ENCODE peak calls at places on chromosomes 7 and 10, in ten cellular contexts. I is spleen, K is uterus, Z is testis, G is GM12878, S is gastrocnemius medialis, C is adrenal gland, J is heart left ventricle, Q is right lobe of liver, X is IMR-90. D is an unnamed sample.

GRCh38 chr10:86346794-86347665 is 19.6 kb downstream of the GRID1 start:
- DNase-seq in S (no peak), Q (no peak), C (no peak), K (no peak), G (no peak), I (peak; percentile 57), Z (no peak), J (no peak), X (no peak), D (no peak)

GRCh38 chr7:66263936-66264335 is 58.8 kb downstream of the TPST1 start:
- DNase-seq in Z (no peak), C (no peak), G (no peak), J (no peak), K (no peak), I (no peak), X (no peak), Q (no peak), S (no peak), D (no peak)

GRCh38 chr7:73879977-73880681 is 19.2 kb downstream of the TMEM270 start:
- DNase-seq in S (no peak), Q (peak; percentile 79), I (no peak), C (peak; percentile 33), J (peak; percentile 71), G (no peak), X (peak; percentile 53), K (no peak), Z (no peak), D (no peak)

GRCh38 chr7:130127404-130128395 is 57.4 kb downstream of the KLHDC10 start:
- DNase-seq in C (no peak), G (no peak), Q (no peak), X (peak; percentile 44), Z (no peak), K (no peak), J (no peak), I (no peak), S (no peak), D (no peak)

GRCh38 chr7:99331002-99331401 is 5.3 kb downstream of the ARPC1A start:
- DNase-seq in Q (no peak), C (no peak), J (no peak), K (no peak), X (no peak), I (no peak), Z (no peak), G (no peak), S (no peak), D (no peak)

GRCh38 chr10:117441812-117442443 is 66.7 kb upstream of the PDZD8 start:
- DNase-seq in G (no peak), C (peak; percentile 24), K (no peak), S (no peak), Q (no peak), Z (no peak), I (peak; percentile 75), J (no peak), X (no peak), D (no peak)

GRCh38 chr7:69786707-69787395 is 188.6 kb downstream of the AUTS2 start:
- DNase-seq in Z (no peak), I (no peak), Q (no peak), S (no peak), X (no peak), G (no peak), C (no peak), J (no peak), K (no peak), D (no peak)

GRCh38 chr7:23315366-23315765 is 16.2 kb downstream of the MALSU1 start:
- DNase-seq in X (no peak), J (no peak), K (no peak), S (no peak), Q (no peak), C (no peak), Z (no peak), G (no peak), I (no peak), D (no peak)

GRCh38 chr10:103879409-103879808 is 24.0 kb upstream of the SH3PXD2A start:
- DNase-seq in X (no peak), Z (no peak), K (no peak), J (no peak), Q (no peak), G (no peak), S (no peak), I (no peak), C (no peak), D (no peak)

GRCh38 chr10:103882285-103883007 is 27.1 kb upstream of the SH3PXD2A start:
- DNase-seq in J (no peak), Q (no peak), I (no peak), K (no peak), C (peak; percentile 67), Z (no peak), S (no peak), G (no peak), X (no peak), D (no peak)

GRCh38 chr10:103879831-103880230 is 24.5 kb upstream of the SH3PXD2A start:
- DNase-seq in S (no peak), Z (no peak), Q (no peak), K (no peak), X (no peak), G (no peak), I (no peak), C (no peak), J (no peak), D (no peak)

GRCh38 chr10:103884681-103885139 is 29.3 kb upstream of the SH3PXD2A start:
- DNase-seq in Q (no peak), G (no peak), X (peak; percentile 60), J (no peak), K (no peak), C (peak; percentile 54), Z (peak; percentile 50), S (no peak), I (no peak), D (peak; percentile 30)

GRCh38 chr10:103881420-103882284 is 26.3 kb upstream of the SH3PXD2A start:
- DNase-seq in J (peak; percentile 63), C (no peak), G (no peak), Z (no peak), Q (no peak), X (no peak), S (peak; percentile 49), I (no peak), K (no peak), D (peak; percentile 57)
- H3K36me3 ChIP-seq in J (peaks cover 74% of the 10 kb centered on the region), C (peaks cover 44% of the 10 kb centered on the region), G (peaks cover 17% of the 10 kb centered on the region), Z (no peaks in the 10 kb centered on the region), Q (no peaks in the 10 kb centered on the region), X (peaks cover 15% of the 10 kb centered on the region), S (peaks cover 44% of the 10 kb centered on the region), I (peaks cover 55% of the 10 kb centered on the region), K (no peaks in the 10 kb centered on the region), D (no peaks in the 10 kb centered on the region)

GRCh38 chr10:1362589-1363465 is 306.6 kb downstream of the WDR37 start:
- DNase-seq in C (no peak), I (no peak), J (no peak), Q (no peak), X (no peak), S (no peak), Z (no peak), K (no peak), G (no peak), D (no peak)

GRCh38 chr10:1365540-1366082 is 309.4 kb downstream of the WDR37 start:
- DNase-seq in X (no peak), I (no peak), Q (no peak), C (no peak), G (no peak), Z (no peak), K (no peak), S (no peak), J (no peak), D (no peak)

GRCh38 chr10:1363466-1364121 is 307.4 kb downstream of the WDR37 start:
- DNase-seq in S (no peak), Z (no peak), K (no peak), I (peak; percentile 63), Q (no peak), C (no peak), J (no peak), G (no peak), X (no peak), D (no peak)

GRCh38 chr10:1366277-1366676 is 310.1 kb downstream of the WDR37 start:
- DNase-seq in I (no peak), K (no peak), Z (no peak), S (no peak), G (no peak), C (no peak), J (no peak), X (no peak), Q (no peak), D (no peak)

DNA sequence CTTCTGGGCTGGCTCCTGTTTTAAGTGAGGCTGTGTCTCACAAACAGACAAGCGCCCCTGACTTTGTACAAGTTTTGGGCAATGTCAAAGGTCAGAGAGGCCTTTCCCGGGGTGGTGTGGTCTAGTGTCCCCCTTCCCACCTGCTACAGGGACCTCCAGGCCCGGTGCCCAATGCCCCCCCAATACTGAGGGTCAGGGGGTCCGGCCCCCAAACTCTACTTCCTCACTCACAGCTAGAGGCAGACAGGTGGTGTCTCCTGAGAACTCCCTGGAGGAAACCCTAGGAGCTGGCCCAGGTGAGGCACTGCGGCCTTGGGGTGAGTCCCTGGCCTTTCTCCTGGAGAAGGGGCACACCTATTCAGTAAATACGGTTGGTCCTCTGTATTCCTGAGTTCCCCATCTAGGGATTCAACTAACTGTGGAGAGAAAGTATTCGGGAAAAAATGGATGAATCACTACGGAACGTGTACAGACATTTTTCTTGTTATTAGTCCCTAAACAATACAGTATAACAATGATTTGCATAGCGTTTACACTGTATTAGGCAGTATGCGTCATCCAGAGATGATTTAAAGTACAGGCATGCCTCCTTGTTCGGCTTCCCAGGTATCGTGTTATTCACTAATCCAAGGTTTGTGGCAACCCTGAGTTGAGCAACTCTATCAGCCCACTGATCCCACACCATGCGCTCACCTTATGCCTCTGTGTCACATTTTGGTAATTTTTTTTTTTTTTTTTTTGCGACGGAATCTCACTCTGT is 308.1 kb downstream of the WDR37 start:
- DNase-seq in K (no peak), J (no peak), Q (no peak), C (no peak), G (no peak), S (no peak), X (no peak), I (peak; percentile 54), Z (no peak), D (no peak)
- TF ChIP-seq POLR2A in K (no peak), J (no peak), Q (no peak), C (no peak), G (no peak), S (no peak), X (no peak), I (no peak), Z (no peak), D (no peak)

DNA sequence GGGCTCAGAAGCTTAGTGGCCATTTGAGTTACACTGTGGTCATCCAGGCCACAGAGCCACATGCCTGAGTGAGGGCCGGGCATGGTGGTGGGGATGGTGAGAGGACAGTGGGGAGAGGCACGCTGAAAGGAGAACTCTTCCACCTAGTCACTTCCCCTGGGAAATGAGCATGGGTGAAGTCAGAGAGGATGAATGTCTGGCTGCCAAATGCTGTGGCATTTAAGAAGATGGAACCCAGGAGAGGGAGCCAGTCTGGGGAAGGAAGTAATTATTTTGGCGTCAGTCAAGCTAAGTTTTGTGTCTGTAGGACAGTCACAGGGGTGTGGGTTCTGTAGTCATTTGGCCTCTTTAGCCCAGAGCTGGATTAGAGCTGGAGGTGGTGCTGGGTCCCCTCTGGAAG is 86.0 kb upstream of the PODXL start:
- DNase-seq in J (no peak), K (no peak), S (no peak), G (no peak), C (no peak), X (no peak), Q (no peak), I (no peak), Z (no peak), D (no peak)
- H3K4me1 ChIP-seq in J (no peaks in the 10 kb centered on the region), K (no peaks in the 10 kb centered on the region), S (no peaks in the 10 kb centered on the region), G (no peaks in the 10 kb centered on the region), C (no peaks in the 10 kb centered on the region), X (no peaks in the 10 kb centered on the region), Q (no peaks in the 10 kb centered on the region), I (no peaks in the 10 kb centered on the region), Z (peaks cover 5% of the 10 kb centered on the region), D (no peaks in the 10 kb centered on the region)

GRCh38 chr10:79237801-79238520 is 109.3 kb upstream of the PPIF start:
- DNase-seq in J (no peak), X (no peak), I (no peak), S (no peak), C (no peak), Q (no peak), K (no peak), Z (no peak), G (no peak), D (no peak)

GRCh38 chr10:79231908-79232307 is 115.4 kb upstream of the PPIF start:
- DNase-seq in G (no peak), Q (no peak), Z (no peak), J (no peak), X (no peak), C (no peak), S (no peak), K (no peak), I (no peak), D (no peak)

GRCh38 chr10:79235765-79236755 is 111.2 kb upstream of the PPIF start:
- DNase-seq in I (no peak), J (no peak), X (no peak), Z (no peak), K (no peak), S (no peak), Q (no peak), C (no peak), G (no peak), D (no peak)

GRCh38 chr10:79232864-79233263 is 114.4 kb upstream of the PPIF start:
- DNase-seq in I (no peak), K (no peak), X (no peak), C (no peak), J (no peak), Z (no peak), G (no peak), Q (no peak), S (no peak), D (no peak)

DNA sequence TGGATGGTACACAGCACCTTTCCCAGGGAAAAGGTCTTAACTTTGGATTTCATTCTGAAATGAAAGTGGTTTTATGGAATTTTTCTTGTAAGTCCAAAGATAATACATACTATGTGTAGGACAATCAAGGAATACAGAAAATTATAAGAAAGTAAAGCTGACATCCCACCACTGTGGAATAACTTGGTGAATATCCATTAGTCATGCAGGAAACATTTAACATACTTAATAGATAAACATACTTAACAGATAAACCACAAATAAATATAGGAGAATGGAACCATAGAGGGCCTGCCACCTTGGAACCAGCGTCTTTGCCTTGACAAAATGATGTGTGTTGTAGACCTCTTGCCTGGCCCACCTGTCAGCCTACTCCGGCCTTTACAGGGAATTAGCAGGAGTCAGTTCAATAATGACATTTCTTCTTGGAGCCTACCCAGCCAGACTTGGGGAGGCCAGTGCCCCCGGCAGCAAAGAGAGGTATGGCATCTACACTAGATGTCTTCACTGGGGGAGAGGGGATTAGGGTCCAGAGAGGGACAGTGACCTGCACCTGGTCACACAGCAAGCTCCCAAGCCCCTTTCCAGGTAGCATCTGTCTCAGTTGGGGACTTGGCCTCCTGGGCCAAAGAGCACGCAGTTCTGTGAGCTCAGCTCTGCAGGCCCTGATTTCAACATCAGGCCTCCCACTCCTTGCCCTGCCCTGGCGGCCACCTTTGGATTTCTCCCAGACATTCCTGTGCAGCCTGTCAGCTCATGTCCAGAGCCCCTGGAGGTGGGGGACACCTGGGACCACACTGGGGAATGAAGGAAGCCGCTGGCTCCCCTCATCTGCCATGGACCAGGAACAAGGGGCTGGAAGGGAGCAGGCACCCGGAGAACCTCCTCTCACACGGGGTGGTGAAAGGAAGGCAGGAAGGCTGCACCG is 112.6 kb upstream of the PPIF start:
- DNase-seq in C (no peak), Q (no peak), J (no peak), K (no peak), S (no peak), X (peak; percentile 63), Z (no peak), I (no peak), G (no peak), D (no peak)
- H3K36me3 ChIP-seq in C (peaks cover 7% of the 10 kb centered on the region), Q (no peaks in the 10 kb centered on the region), J (peaks cover 31% of the 10 kb centered on the region), K (no peaks in the 10 kb centered on the region), S (no peaks in the 10 kb centered on the region), X (peaks cover 40% of the 10 kb centered on the region), Z (no peaks in the 10 kb centered on the region), I (no peaks in the 10 kb centered on the region), G (no peaks in the 10 kb centered on the region), D (no peaks in the 10 kb centered on the region)